ENCODE peak calls at places on chromosomes 1 and 21, in nine cellular contexts. Q is mesothelial cell of epicardium, M is cardiac muscle cell, R is prostate gland, Y is WTC11, L is progenitor cell of endocrine pancreas, V is nephron progenitor cell, E is stomach, I is astrocyte. G is an unnamed sample.

GRCh38 chr1:92476071-92476607 is 10.6 kb downstream of the GFI1 start:
- DNase-seq in R (no peak), Q (no peak), M (no peak), V (no peak), L (no peak), Y (peak), E (no peak), I (no peak), G (no peak)

GRCh38 chr1:94949681-94950661 is 23.1 kb upstream of the CNN3 start:
- DNase-seq in L (no peak), V (no peak), E (peak), Q (no peak), R (peak), Y (no peak), I (peak), M (peak), G (no peak)

GRCh38 chr1:12495725-12496124 is 122.3 kb downstream of the DHRS3 start:
- DNase-seq in E (no peak), R (no peak), Y (no peak), L (no peak), M (no peak), I (no peak), V (no peak), Q (no peak), G (no peak)

GRCh38 chr1:153306303-153307220 is 6.2 kb downstream of the PGLYRP3 start:
- DNase-seq in I (no peak), R (no peak), V (no peak), Y (no peak), L (no peak), M (no peak), Q (no peak), E (no peak), G (no peak)

GRCh38 chr1:112298558-112298957 is 97.5 kb upstream of the CTTNBP2NL start:
- DNase-seq in Y (peak), Q (no peak), I (no peak), E (peak), V (peak), L (peak), R (peak), M (peak), G (no peak)

GRCh38 chr1:109944541-109944940 is 33.9 kb downstream of the CSF1 start:
- DNase-seq in Y (no peak), E (no peak), L (no peak), R (no peak), I (no peak), Q (no peak), M (no peak), V (no peak), G (no peak)

GRCh38 chr21:44078411-44078981 is 28.7 kb upstream of the PWP2 start:
- DNase-seq in V (no peak), Y (no peak), I (no peak), L (no peak), Q (no peak), R (no peak), M (no peak), E (no peak), G (no peak)

GRCh38 chr1:94090761-94091160 is 30.2 kb downstream of the ABCA4 start:
- DNase-seq in Y (no peak), R (no peak), V (no peak), Q (no peak), E (no peak), M (no peak), I (no peak), L (no peak), G (no peak)

GRCh38 chr1:41370756-41371420 is 9.7 kb downstream of the FOXO6 start:
- DNase-seq in I (no peak), R (no peak), Y (no peak), Q (no peak), M (no peak), L (no peak), E (no peak), V (no peak), G (no peak)

GRCh38 chr1:39213511-39214002 is 9.1 kb downstream of the MACF1 start:
- DNase-seq in L (no peak), R (no peak), Q (no peak), M (peak), E (no peak), Y (no peak), I (peak), V (no peak), G (peak)

GRCh38 chr1:195096051-195096521 is 1512.2 kb downstream of the KCNT2 start:
- DNase-seq in R (no peak), E (no peak), V (no peak), L (no peak), M (no peak), Q (no peak), Y (peak), I (no peak), G (no peak)

GRCh38 chr1:3573499-3573898 is 37.8 kb downstream of the MEGF6 start:
- DNase-seq in L (no peak), M (no peak), E (no peak), Y (no peak), Q (no peak), V (no peak), R (no peak), I (no peak), G (no peak)

GRCh38 chr1:61441723-61442262 is 283.1 kb downstream of the TM2D1 start:
- DNase-seq in V (no peak), E (no peak), R (no peak), M (peak), L (no peak), I (no peak), Q (no peak), Y (no peak), G (no peak)

GRCh38 chr1:247883346-247883745 is 12.0 kb upstream of the OR2W3 start:
- DNase-seq in Y (no peak), L (no peak), V (no peak), E (no peak), Q (no peak), R (no peak), M (no peak), I (no peak), G (no peak)

GRCh38 chr1:63698001-63698838 is 75.6 kb upstream of the ROR1 start:
- DNase-seq in Y (no peak), R (no peak), Q (no peak), E (peak), V (no peak), M (peak), I (no peak), L (no peak), G (no peak)

GRCh38 chr21:32771134-32771523 is 426 bp downstream of the PAXBP1 start:
- DNase-seq in M (peak), L (peak), V (peak), Q (peak), E (peak), I (peak), R (peak), Y (peak), G (peak)

GRCh38 chr1:207952617-207953542 is 42.0 kb upstream of the CD34 start:
- DNase-seq in L (no peak), M (peak), E (no peak), R (no peak), Q (no peak), V (no peak), Y (no peak), I (no peak), G (no peak)

G was measured in retinal pigment epithelial cell.